ENCODE peak calls at places on chromosome 2, in four cellular contexts. G is adrenal gland, D is fibroblast of the aortic adventitia, Y is AG09309. K is an unnamed sample.

GRCh38 chr2:119289093-119289492 is 65.5 kb downstream of the STEAP3 start:
- DNase-seq in D (no peak), Y (no peak), G (no peak), K (no peak)

GRCh38 chr2:153622285-153622684 is 143.7 kb upstream of the RPRM start:
- DNase-seq in Y (no peak), D (no peak), G (no peak), K (no peak)

GRCh38 chr2:120930236-120930635 is 194.6 kb downstream of the GLI2 start:
- DNase-seq in G (no peak), D (no peak), Y (no peak), K (no peak)

GRCh38 chr2:44974064-44974715 is 32.7 kb downstream of the SIX3 start:
- DNase-seq in G (peak), Y (no peak), D (peak), K (no peak)

GRCh38 chr2:3712841-3713503 is 9.6 kb downstream of the DCDC2C start:
- DNase-seq in D (peak), G (no peak), Y (no peak), K (no peak)

GRCh38 chr2:61471905-61472805 is 1.3 kb upstream of the USP34 start:
- DNase-seq in Y (no peak), G (peak), D (peak), K (no peak)

GRCh38 chr2:141021109-141021508 is 1109.7 kb downstream of the LRP1B start:
- DNase-seq in Y (peak), G (no peak), D (peak), K (peak)

GRCh38 chr2:158965731-158966130 is 2.7 kb upstream of the TANC1 start:
- DNase-seq in D (no peak), G (no peak), Y (no peak), K (no peak)

GRCh38 chr2:64869126-64869525 is 120.1 kb upstream of the SLC1A4 start:
- DNase-seq in G (no peak), Y (no peak), D (no peak), K (no peak)

GRCh38 chr2:73283545-73284295 is 558 bp downstream of the FBXO41 start:
- DNase-seq in Y (no peak), D (no peak), G (no peak), K (no peak)

GRCh38 chr2:231924889-231925275 is 1.3 kb downstream of the NPPC start:
- DNase-seq in G (no peak), D (no peak), Y (no peak), K (no peak)

GRCh38 chr2:83650897-83651296 is 808.2 kb downstream of the SUCLG1 start:
- DNase-seq in Y (peak), G (no peak), D (peak), K (no peak)

GRCh38 chr2:233026211-233026813 is 6.2 kb upstream of the NEU2 start:
- DNase-seq in Y (peak), G (no peak), D (peak), K (no peak)

GRCh38 chr2:43059183-43059897 is 167.1 kb downstream of the ZFP36L2 start:
- DNase-seq in D (peak), Y (peak), G (peak), K (peak)

GRCh38 chr2:3041841-3042600 is 335.6 kb downstream of the EIPR1 start:
- DNase-seq in D (peak), G (peak), Y (no peak), K (no peak)

GRCh38 chr2:152861349-152861942 is 143.0 kb downstream of the ARL6IP6 start:
- DNase-seq in Y (no peak), G (peak), D (peak), K (no peak)

GRCh38 chr2:99776521-99777265 is 286.9 kb upstream of the REV1 start:
- DNase-seq in Y (no peak), G (no peak), D (no peak), K (no peak)

GRCh38 chr2:64646007-64646880 is 7.5 kb downstream of the SERTAD2 start:
- DNase-seq in D (peak), Y (no peak), G (peak), K (no peak)

GRCh38 chr2:3336844-3337243 is 40.8 kb downstream of the EIPR1 start:
- DNase-seq in G (no peak), Y (no peak), D (no peak), K (no peak)

GRCh38 chr2:23806665-23807064 is 120.3 kb downstream of the ATAD2B start:
- DNase-seq in G (no peak), Y (no peak), D (no peak), K (no peak)

GRCh38 chr2:11677146-11678055 is 7.4 kb upstream of the NTSR2 start:
- DNase-seq in G (peak), Y (no peak), D (no peak), K (no peak)

GRCh38 chr2:126963390-126963789 is 64.7 kb downstream of the TEX51 start:
- DNase-seq in Y (no peak), D (no peak), G (no peak), K (no peak)

GRCh38 chr2:225495706-225496105 is 96.2 kb downstream of the NYAP2 start:
- DNase-seq in Y (no peak), G (no peak), D (no peak), K (no peak)

GRCh38 chr2:201532686-201533304 is 81.3 kb downstream of the STRADB start:
- DNase-seq in Y (peak), D (peak), G (no peak), K (peak)

GRCh38 chr2:121532894-121533293 is 2.2 kb downstream of the RNU4ATAC start:
- DNase-seq in Y (no peak), G (no peak), D (no peak), K (no peak)

GRCh38 chr2:199458806-199459285 is 1.1 kb upstream of the SATB2 start:
- DNase-seq in D (peak), Y (no peak), G (peak), K (no peak)

GRCh38 chr2:46909771-46910419 is 5.7 kb downstream of the MCFD2 start:
- DNase-seq in G (peak), D (peak), Y (no peak), K (peak)

GRCh38 chr2:127047054-127047453 is 59.9 kb downstream of the BIN1 start:
- DNase-seq in Y (no peak), G (no peak), D (no peak), K (no peak)

GRCh38 chr2:177380181-177380580 is 12.4 kb upstream of the AGPS start:
- DNase-seq in G (no peak), D (no peak), Y (no peak), K (no peak)

GRCh38 chr2:149155181-149155580 is 116.7 kb downstream of the LYPD6B start:
- DNase-seq in Y (no peak), G (no peak), D (no peak), K (no peak)

GRCh38 chr2:184363213-184363612 is 235.1 kb upstream of the ZNF804A start:
- DNase-seq in G (no peak), D (no peak), Y (no peak), K (no peak)

GRCh38 chr2:120520929-120521912 is 175.3 kb downstream of the INHBB start:
- DNase-seq in D (peak), Y (no peak), G (peak), K (no peak)

GRCh38 chr2:219630770-219631405 is 3.5 kb downstream of the SLC4A3 start:
- DNase-seq in G (peak), D (no peak), Y (no peak), K (no peak)

GRCh38 chr2:63424329-63425078 is 163.8 kb downstream of the WDPCP start:
- DNase-seq in D (peak), G (no peak), Y (no peak), K (no peak)

GRCh38 chr2:167128130-167128529 is 239.8 kb downstream of the XIRP2 start:
- DNase-seq in D (no peak), G (no peak), Y (no peak), K (no peak)

GRCh38 chr2:147082850-147083522 is 761.8 kb upstream of the ACVR2A start:
- DNase-seq in G (peak), Y (peak), D (peak), K (peak)
- TF ChIP-seq CTCF in G (peak), Y (peak), D (peak), K (peak)

GRCh38 chr2:58428553-58429284 is 187.6 kb upstream of the FANCL start:
- DNase-seq in Y (no peak), G (peak), D (no peak), K (no peak)
- H3K4me3 ChIP-seq in Y (no peak), G (peak), D (no peak), K (peak)

GRCh38 chr2:221109552-221109951 is 462.6 kb downstream of the EPHA4 start:
- DNase-seq in Y (no peak), D (no peak), G (no peak), K (no peak)

GRCh38 chr2:221104391-221104811 is 467.7 kb downstream of the EPHA4 start:
- DNase-seq in G (peak), Y (no peak), D (peak), K (no peak)

GRCh38 chr2:221103930-221104329 is 468.2 kb downstream of the EPHA4 start:
- DNase-seq in G (no peak), D (peak), Y (no peak), K (no peak)

GRCh38 chr2:221106241-221106640 is 465.9 kb downstream of the EPHA4 start:
- DNase-seq in G (no peak), Y (no peak), D (no peak), K (no peak)

GRCh38 chr2:221107424-221107823 is 464.7 kb downstream of the EPHA4 start:
- DNase-seq in G (no peak), D (no peak), Y (no peak), K (no peak)
- TF ChIP-seq CTCF in G (no peak), D (no peak), Y (no peak), K (no peak)

GRCh38 chr2:168521342-168521741 is 65.3 kb downstream of the CERS6 start:
- DNase-seq in Y (no peak), D (no peak), G (peak), K (no peak)

GRCh38 chr2:168515502-168515901 is 59.4 kb downstream of the CERS6 start:
- DNase-seq in Y (peak), D (peak), G (no peak), K (peak)

GRCh38 chr2:168517801-168518200 is 61.7 kb downstream of the CERS6 start:
- DNase-seq in Y (no peak), D (no peak), G (no peak), K (no peak)

GRCh38 chr2:168519534-168520308 is 63.6 kb downstream of the CERS6 start:
- DNase-seq in Y (no peak), D (peak), G (no peak), K (no peak)

GRCh38 chr2:168518555-168519066 is 62.5 kb downstream of the CERS6 start:
- DNase-seq in G (no peak), D (no peak), Y (no peak), K (no peak)
- H3K4me3 ChIP-seq in G (no peak), D (no peak), Y (no peak), K (no peak)

GRCh38 chr2:205712983-205713531 is 30.8 kb downstream of the NRP2 start:
- DNase-seq in G (peak), Y (no peak), D (no peak), K (no peak)

GRCh38 chr2:205717999-205718398 is 35.7 kb downstream of the NRP2 start:
- DNase-seq in D (peak), G (peak), Y (no peak), K (no peak)

GRCh38 chr2:205714058-205714776 is 31.9 kb downstream of the NRP2 start:
- DNase-seq in D (no peak), Y (no peak), G (no peak), K (no peak)

GRCh38 chr2:205714789-205715411 is 32.6 kb downstream of the NRP2 start:
- DNase-seq in Y (no peak), G (no peak), D (no peak), K (no peak)

DNA sequence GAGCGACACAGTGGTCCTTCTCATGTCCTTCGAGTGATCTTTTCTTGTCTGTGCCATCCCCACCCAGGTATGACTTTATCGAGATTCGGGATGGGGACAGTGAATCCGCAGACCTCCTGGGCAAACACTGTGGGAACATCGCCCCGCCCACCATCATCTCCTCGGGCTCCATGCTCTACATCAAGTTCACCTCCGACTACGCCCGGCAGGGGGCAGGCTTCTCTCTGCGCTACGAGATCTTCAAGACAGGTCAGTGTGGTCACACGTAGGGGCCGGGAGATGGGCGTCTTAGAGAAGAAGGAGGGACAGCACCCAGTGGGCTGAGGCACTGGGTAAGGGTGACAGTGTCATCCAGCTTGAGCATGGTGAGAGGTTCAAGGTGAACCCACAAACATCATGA is 33.8 kb downstream of the NRP2 start:
- DNase-seq in Y (no peak), D (no peak), G (no peak), K (no peak)
- TF ChIP-seq CTCF in Y (peak), D (peak), G (no peak), K (peak)

GRCh38 chr2:96526101-96526591 is 10.4 kb upstream of the ARID5A start:
- DNase-seq in Y (no peak), D (no peak), G (no peak), K (no peak)
- H3K4me3 ChIP-seq in Y (no peak), D (no peak), G (no peak), K (no peak)

DNA sequence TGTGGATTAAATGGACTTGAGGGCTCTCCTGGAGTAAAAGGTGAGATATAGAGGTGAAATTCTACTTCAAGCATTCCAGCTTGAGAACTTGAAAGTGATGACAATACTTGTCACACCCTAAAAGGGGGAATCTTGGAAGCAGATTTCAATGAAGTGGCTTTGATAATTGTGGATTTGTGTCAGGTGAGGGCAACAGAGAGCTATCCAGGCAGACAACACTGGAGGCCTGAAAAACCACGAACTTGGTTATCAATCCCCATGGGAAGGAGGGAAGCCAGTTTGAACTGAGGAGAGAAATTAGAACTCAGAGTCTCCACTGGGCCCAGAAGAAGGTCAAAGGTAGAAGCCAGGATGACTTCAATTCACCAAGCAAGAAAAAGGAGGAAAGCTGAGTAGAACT is 263.9 kb downstream of the FIGN start:
- DNase-seq in G (peak), Y (no peak), D (peak), K (no peak)
- TF ChIP-seq CTCF in G (peak), Y (peak), D (peak), K (peak)

GRCh38 chr2:54469484-54470053 is 13.4 kb downstream of the SPTBN1 start:
- DNase-seq in Y (no peak), G (no peak), D (no peak), K (no peak)

GRCh38 chr2:54468643-54469042 is 12.5 kb downstream of the SPTBN1 start:
- DNase-seq in D (peak), Y (peak), G (no peak), K (no peak)

GRCh38 chr2:54473876-54474275 is 17.7 kb downstream of the SPTBN1 start:
- DNase-seq in G (no peak), Y (no peak), D (no peak), K (no peak)

GRCh38 chr2:54470241-54470938 is 14.3 kb downstream of the SPTBN1 start:
- DNase-seq in G (no peak), Y (no peak), D (peak), K (peak)

DNA sequence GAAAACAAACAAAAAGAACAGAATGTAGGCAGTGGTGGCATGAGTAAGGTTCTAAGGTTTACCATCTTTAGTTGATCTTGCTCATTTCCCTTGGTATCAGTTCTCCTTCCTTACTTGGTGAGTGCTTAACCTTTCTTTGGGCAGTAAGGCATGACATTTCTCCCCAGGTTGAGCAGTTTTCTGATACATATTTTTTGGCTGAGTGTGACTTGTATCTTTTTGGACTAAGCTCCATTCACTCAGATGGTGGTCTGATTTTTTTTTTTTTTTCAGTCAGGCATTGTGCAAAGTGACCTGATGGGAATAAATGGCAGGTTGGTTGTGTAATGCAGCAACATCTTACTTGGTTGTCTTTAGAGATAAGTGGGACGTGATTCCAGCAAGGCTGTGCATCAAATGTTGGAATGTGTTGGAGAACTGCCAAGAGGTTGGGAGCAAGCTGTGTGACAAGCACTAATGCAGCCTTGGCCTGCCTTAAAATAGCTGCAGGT is 15.1 kb downstream of the SPTBN1 start:
- DNase-seq in Y (no peak), G (peak), D (peak), K (no peak)
- H3K4me3 ChIP-seq in Y (no peak), G (no peak), D (no peak), K (no peak)